ENCODE peak calls at places on chromosomes 2 and 18, in four cellular contexts. Z, W, R and H are unnamed samples.

GRCh38 chr18:22841840-22842239 is 91.3 kb upstream of the RBBP8 start:
- DNase-seq in Z (no peak), W (peak; percentile 22), R (peak; percentile 42), H (no peak)

GRCh38 chr2:101190753-101191516 is 39.8 kb upstream of the TBC1D8 start:
- DNase-seq in Z (no peak), W (no peak), R (no peak), H (no peak)

GRCh38 chr2:88600038-88600465 is 27.2 kb downstream of the EIF2AK3 start:
- DNase-seq in Z (peak; percentile 95), W (peak; percentile 94), R (peak; percentile 99), H (peak; percentile 40)

GRCh38 chr2:234496442-234496834 is 443 bp downstream of the ARL4C start:
- DNase-seq in Z (peak; percentile 56), W (peak; percentile 56), R (peak; percentile 54), H (no peak)

GRCh38 chr2:60353863-60354262 is 199.6 kb downstream of the BCL11A start:
- DNase-seq in Z (peak; percentile 61), W (no peak), R (no peak), H (no peak)

GRCh38 chr18:22674300-22674699 is 256.6 kb upstream of the CTAGE1 start:
- DNase-seq in Z (no peak), W (peak; percentile 75), R (peak; percentile 99), H (no peak)

GRCh38 chr2:198273670-198274069 is 469.3 kb downstream of the PLCL1 start:
- DNase-seq in Z (no peak), W (no peak), R (peak; percentile 18), H (no peak)

GRCh38 chr2:233285921-233286320 is 21.7 kb upstream of the SAG start:
- DNase-seq in Z (no peak), W (no peak), R (peak; percentile 67), H (no peak)

GRCh38 chr18:24397694-24398365 is at the start of gene OSBPL1A:
- DNase-seq in Z (peak; percentile 92), W (peak; percentile 93), R (peak; percentile 91), H (peak; percentile 98)

GRCh38 chr2:150133623-150134022 is 353.8 kb downstream of the RND3 start:
- DNase-seq in Z (peak; percentile 95), W (peak; percentile 97), R (peak; percentile 97), H (no peak)

GRCh38 chr2:60659026-60659425 is 97.0 kb upstream of the PAPOLG start:
- DNase-seq in Z (no peak), W (peak; percentile 14), R (no peak), H (no peak)

GRCh38 chr2:47089083-47089464 is 66.0 kb downstream of the STPG4 start:
- DNase-seq in Z (no peak), W (peak; percentile 76), R (peak; percentile 77), H (no peak)

GRCh38 chr18:7158201-7158600 is 40.6 kb upstream of the LAMA1 start:
- DNase-seq in Z (no peak), W (peak; percentile 46), R (peak; percentile 85), H (no peak)

GRCh38 chr2:106546376-106546990 is 59.3 kb downstream of the CD8B2 start:
- DNase-seq in Z (no peak), W (no peak), R (no peak), H (no peak)

GRCh38 chr18:23902396-23902795 is 112.2 kb upstream of the TTC39C start:
- DNase-seq in Z (no peak), W (no peak), R (no peak), H (no peak)

GRCh38 chr2:145687445-145688104 is 1167.7 kb upstream of the ZEB2 start:
- DNase-seq in Z (no peak), W (peak; percentile 37), R (peak; percentile 74), H (peak; percentile 6)

GRCh38 chr18:35041752-35042379 is 653 bp downstream of the MAPRE2 start:
- DNase-seq in Z (peak; percentile 13), W (no peak), R (peak; percentile 23), H (peak; percentile 36)

GRCh38 chr2:190763901-190764514 is 115.1 kb downstream of the NAB1 start:
- DNase-seq in Z (no peak), W (peak; percentile 21), R (peak; percentile 65), H (no peak)

GRCh38 chr2:179751184-179751809 is 110.1 kb downstream of the ZNF385B start:
- DNase-seq in Z (peak; percentile 18), W (peak; percentile 50), R (peak; percentile 14), H (peak; percentile 26)

GRCh38 chr18:36419913-36420531 is 122.5 kb downstream of the FHOD3 start:
- DNase-seq in Z (peak; percentile 34), W (peak; percentile 51), R (peak; percentile 57), H (no peak)

GRCh38 chr2:13581471-13581870 is 864.7 kb downstream of the TRIB2 start:
- DNase-seq in Z (no peak), W (peak; percentile 23), R (no peak), H (peak; percentile 4)

GRCh38 chr18:69717586-69717985 is 230.1 kb downstream of the CD226 start:
- DNase-seq in Z (no peak), W (no peak), R (no peak), H (no peak)

GRCh38 chr2:195687320-195688086 is 30.5 kb downstream of the SLC39A10 start:
- DNase-seq in Z (no peak), W (no peak), R (no peak), H (peak; percentile 81)

GRCh38 chr2:181371782-181372292 is 85.3 kb upstream of the ITGA4 start:
- DNase-seq in Z (peak; percentile 44), W (no peak), R (peak; percentile 83), H (no peak)

GRCh38 chr18:28576941-28577340 is 400.0 kb upstream of the CDH2 start:
- DNase-seq in Z (no peak), W (peak; percentile 55), R (no peak), H (no peak)

GRCh38 chr2:3298201-3298600 is 79.4 kb downstream of the EIPR1 start:
- DNase-seq in Z (no peak), W (no peak), R (no peak), H (no peak)

GRCh38 chr2:241051578-241052487 is 50.3 kb downstream of the MTERF4 start:
- DNase-seq in Z (no peak), W (no peak), R (no peak), H (no peak)

GRCh38 chr18:12283256-12283655 is 24.8 kb upstream of the TUBB6 start:
- DNase-seq in Z (no peak), W (peak; percentile 86), R (peak; percentile 73), H (peak; percentile 48)

GRCh38 chr2:67701011-67701410 is 303.9 kb downstream of the ETAA1 start:
- DNase-seq in Z (no peak), W (peak; percentile 15), R (no peak), H (no peak)

GRCh38 chr18:77749189-77749588 is 499.5 kb downstream of the GALR1 start:
- DNase-seq in Z (no peak), W (peak; percentile 11), R (no peak), H (peak; percentile 51)

DNA sequence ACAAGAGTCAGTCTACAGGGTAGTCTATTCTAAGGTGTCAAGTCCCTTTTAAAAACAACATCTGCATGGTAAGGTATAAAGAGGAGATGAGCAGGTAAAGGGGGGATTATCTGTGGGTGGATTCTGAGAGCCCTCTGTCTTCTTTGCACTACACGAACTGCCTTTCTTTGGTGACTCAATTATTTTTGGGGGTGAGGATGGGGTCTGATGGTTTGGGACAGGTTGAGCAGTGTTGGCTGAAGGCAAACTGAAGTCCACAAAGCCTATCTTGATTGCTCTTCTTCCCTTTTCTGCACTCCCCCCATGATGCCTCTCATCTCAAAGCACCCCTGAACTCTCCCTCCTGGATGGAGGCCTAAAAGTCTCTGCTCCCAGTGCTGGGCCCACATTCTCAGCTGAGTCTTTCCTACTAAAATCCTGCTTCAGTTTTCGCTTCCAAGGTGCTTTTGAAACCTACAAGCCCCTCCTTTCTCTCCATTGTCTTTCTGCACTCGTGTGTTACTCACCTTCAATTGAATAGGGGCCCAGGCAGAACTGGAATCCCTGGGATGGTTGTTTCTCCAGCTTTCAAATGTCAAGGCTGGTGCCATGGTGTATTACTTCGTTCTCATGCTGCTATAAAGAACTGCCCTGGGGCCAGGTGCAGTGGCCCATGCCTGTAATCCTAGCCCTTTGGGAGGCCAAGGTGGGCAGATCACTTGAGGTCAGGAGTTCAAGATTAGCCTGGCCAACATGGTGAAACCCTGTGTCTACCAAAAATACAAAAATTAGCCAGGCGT is 64.3 kb downstream of the PRKCE start:
- DNase-seq in Z (no peak), W (no peak), R (no peak), H (no peak)
- H3K79me2 ChIP-seq in Z (peaks cover 12% of the 10 kb centered on the region), W (no peaks in the 10 kb centered on the region), R (no peaks in the 10 kb centered on the region), H (no peaks in the 10 kb centered on the region)

DNA sequence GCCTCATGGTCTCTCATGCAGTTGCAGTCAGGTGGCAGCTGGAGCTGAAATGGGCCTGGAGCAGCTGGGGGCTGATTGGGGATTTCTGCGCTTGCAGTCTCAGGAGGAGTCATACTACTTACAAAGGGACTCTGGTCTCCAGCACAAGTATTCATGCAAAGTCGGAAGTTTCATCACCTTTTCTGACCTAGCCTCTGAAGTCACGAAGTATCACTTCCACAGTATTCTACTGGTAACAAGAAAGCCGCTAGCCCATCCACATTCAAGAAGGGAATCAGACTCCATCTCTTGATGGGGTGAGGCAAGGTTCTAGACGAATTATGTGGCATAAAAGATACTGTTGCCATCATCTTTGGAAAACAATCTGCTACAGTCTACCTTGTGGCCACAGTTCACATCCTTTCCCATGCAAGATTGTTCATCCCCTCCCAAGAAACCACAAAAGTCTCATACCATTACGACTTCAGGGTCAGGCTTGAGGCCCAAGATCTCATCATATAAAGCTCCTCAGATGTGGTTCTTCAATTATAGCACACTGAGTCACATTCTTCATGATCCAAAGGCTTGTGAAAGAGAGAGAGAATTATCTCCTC is 95.3 kb downstream of the SMC6 start:
- DNase-seq in Z (no peak), W (no peak), R (peak; percentile 88), H (no peak)
- H3K9ac ChIP-seq in Z (no peak overlapping the region), W (no peak overlapping the region), R (no peak overlapping the region), H (no peak overlapping the region)

DNA sequence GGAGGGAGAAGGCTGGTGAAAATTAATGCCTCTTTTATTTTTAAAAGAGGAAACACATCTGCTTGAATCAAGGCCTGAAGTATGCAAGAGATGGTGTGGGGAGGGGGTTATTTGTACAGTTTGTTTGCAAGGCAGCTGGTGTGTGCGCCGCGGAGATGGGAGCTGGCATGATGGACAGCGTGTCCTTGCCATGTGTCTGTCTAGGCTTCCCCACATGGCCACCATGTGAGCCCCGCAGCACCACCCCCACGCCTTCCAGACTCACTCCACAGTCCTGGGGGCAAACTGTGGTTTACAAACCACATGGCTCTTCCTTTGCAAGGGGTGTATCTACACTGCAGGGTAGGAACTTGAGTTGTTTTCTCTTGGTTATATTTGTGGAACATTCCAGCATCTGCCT is 154.7 kb upstream of the APCDD1 start:
- DNase-seq in Z (no peak), W (no peak), R (no peak), H (no peak)
- H3K4me2 ChIP-seq in Z (no peak overlapping the region), W (no peak overlapping the region), R (no peak overlapping the region), H (no peak overlapping the region)

GRCh38 chr18:46109386-46109785 is 5.2 kb downstream of the HAUS1 start:
- DNase-seq in Z (no peak), W (no peak), R (no peak), H (no peak)
- H3K79me2 ChIP-seq in Z (peaks cover 13% of the 10 kb centered on the region), W (peaks cover 5% of the 10 kb centered on the region), R (no peaks in the 10 kb centered on the region), H (peaks cover 65% of the 10 kb centered on the region)

GRCh38 chr18:13563390-13563805 is 163.0 kb downstream of the FAM210A start:
- DNase-seq in Z (no peak), W (no peak), R (no peak), H (no peak)
- H3K9ac ChIP-seq in Z (no peak overlapping the region), W (no peak overlapping the region), R (no peak overlapping the region), H (no peak overlapping the region)

DNA sequence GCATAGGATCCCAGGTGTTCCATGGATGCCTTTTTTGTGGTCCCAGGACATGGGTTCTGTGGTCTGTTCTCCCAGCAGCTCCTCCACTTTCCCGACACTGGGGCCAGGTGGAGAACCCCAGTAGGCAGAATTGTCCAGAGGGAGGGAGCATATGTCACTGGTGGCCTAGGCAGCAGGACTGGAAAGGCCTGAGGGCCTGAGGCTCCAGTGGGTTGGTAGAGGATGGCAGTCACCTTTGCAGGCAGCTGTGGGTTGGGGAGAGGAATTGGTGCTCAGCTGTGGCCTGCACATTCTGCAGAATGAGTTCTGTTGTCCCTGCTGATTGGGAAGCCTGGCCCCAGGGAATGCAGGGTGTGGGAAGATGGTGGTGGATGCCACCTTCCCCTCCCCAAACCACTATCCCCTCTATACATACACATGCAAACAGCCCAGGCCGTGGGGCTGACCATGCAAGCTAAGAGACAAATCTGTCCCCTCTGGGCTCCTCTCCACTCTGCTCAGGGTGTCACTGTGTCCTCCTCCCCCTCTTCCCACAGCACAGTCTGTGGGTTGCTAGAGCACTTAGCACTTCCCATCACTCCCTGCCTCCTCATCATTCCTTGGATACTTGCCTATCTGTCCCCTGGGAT is 11.4 kb downstream of the CTIF start:
- DNase-seq in Z (no peak), W (no peak), R (no peak), H (no peak)
- H3K4me2 ChIP-seq in Z (no peak overlapping the region), W (no peak overlapping the region), R (no peak overlapping the region), H (no peak overlapping the region)